ENCODE peak calls at places on chromosomes 13 and 19, in nine cellular contexts. N, D, S, E, R, M, Y, A and K are unnamed samples.

GRCh38 chr19:39296055-39296645 is at the start of gene IFNL1:
- ATAC-seq in N (no peak), D (no peak), S (no peak), E (peak; percentile 51), R (no peak), M (no peak), Y (peak; percentile 92), A (no peak), K (no peak)

GRCh38 chr13:100458673-100459072 is 129.9 kb downstream of the GGACT start:
- ATAC-seq in N (no peak), D (no peak), S (no peak), E (no peak), R (no peak), M (no peak), Y (no peak), A (no peak), K (no peak)

GRCh38 chr13:39297664-39298171 is 259.5 kb downstream of the NHLRC3 start:
- ATAC-seq in N (no peak), D (no peak), S (no peak), E (no peak), R (no peak), M (peak; percentile 34), Y (no peak), A (no peak), K (no peak)

GRCh38 chr13:20412761-20413355 is 112.8 kb downstream of the CRYL1 start:
- ATAC-seq in N (no peak), D (peak; percentile 20), S (no peak), E (no peak), R (no peak), M (no peak), Y (no peak), A (peak; percentile 66), K (peak; percentile 71)

GRCh38 chr13:24618219-24618955 is 61.8 kb upstream of the ATP12A start:
- ATAC-seq in N (peak; percentile 89), D (peak; percentile 91), S (no peak), E (no peak), R (peak; percentile 90), M (no peak), Y (peak; percentile 27), A (peak; percentile 85), K (peak; percentile 87)

GRCh38 chr13:104641309-104641708 is 1575.1 kb upstream of the SLC10A2 start:
- ATAC-seq in N (no peak), D (no peak), S (no peak), E (peak; percentile 49), R (no peak), M (no peak), Y (no peak), A (no peak), K (no peak)

GRCh38 chr13:23386533-23386932 is 47.0 kb downstream of the SACS start:
- ATAC-seq in N (no peak), D (peak; percentile 63), S (no peak), E (no peak), R (no peak), M (no peak), Y (no peak), A (peak; percentile 70), K (peak; percentile 63)

GRCh38 chr19:40216777-40217026 is 1.5 kb downstream of the TTC9B start:
- ATAC-seq in N (no peak), D (no peak), S (no peak), E (no peak), R (no peak), M (no peak), Y (no peak), A (peak; percentile 25), K (peak; percentile 65)

GRCh38 chr19:33157906-33158305 is 26.0 kb downstream of the WDR88 start:
- ATAC-seq in N (no peak), D (no peak), S (no peak), E (no peak), R (no peak), M (no peak), Y (no peak), A (no peak), K (no peak)

GRCh38 chr13:83692800-83693199 is 189.5 kb downstream of the SLITRK1 start:
- ATAC-seq in N (no peak), D (no peak), S (no peak), E (no peak), R (no peak), M (no peak), Y (no peak), A (no peak), K (no peak)

GRCh38 chr19:18919895-18920204 is 335 bp downstream of the DDX49 start:
- ATAC-seq in N (no peak), D (no peak), S (no peak), E (no peak), R (no peak), M (no peak), Y (no peak), A (no peak), K (no peak)

GRCh38 chr13:99993660-99994455 is 12.3 kb downstream of the ZIC2 start:
- ATAC-seq in N (no peak), D (no peak), S (no peak), E (no peak), R (no peak), M (no peak), Y (no peak), A (no peak), K (no peak)

GRCh38 chr13:100273576-100273975 is 184.7 kb downstream of the PCCA start:
- ATAC-seq in N (no peak), D (no peak), S (no peak), E (no peak), R (no peak), M (no peak), Y (no peak), A (no peak), K (no peak)

GRCh38 chr13:73870970-73871935 is 263.0 kb downstream of the KLF12 start:
- ATAC-seq in N (peak; percentile 53), D (no peak), S (peak; percentile 94), E (no peak), R (peak; percentile 59), M (peak; percentile 75), Y (no peak), A (peak; percentile 83), K (peak; percentile 68)

GRCh38 chr19:8456064-8456463 is 11.3 kb downstream of the HNRNPM start:
- ATAC-seq in N (no peak), D (no peak), S (peak; percentile 23), E (no peak), R (no peak), M (peak; percentile 35), Y (no peak), A (no peak), K (no peak)